ENCODE peak calls at places on chromosomes 2 and 18, in six cellular contexts. P is A549, N is cardiac muscle cell, J is AG04450, X is astrocyte of the cerebellum, I is WTC11. G is an unnamed sample.

GRCh38 chr2:10221976-10222870 is 80.5 kb upstream of the HPCAL1 start:
- DNase-seq in P (no peak), N (no peak), J (no peak), X (no peak), I (no peak), G (no peak)

GRCh38 chr2:54559593-54560145 is 103.5 kb downstream of the SPTBN1 start:
- DNase-seq in P (peak; percentile 57), N (peak; percentile 88), J (no peak), X (no peak), I (no peak), G (no peak)

GRCh38 chr2:126644630-126645191 is 11.2 kb upstream of the GYPC start:
- DNase-seq in P (no peak), N (no peak), J (no peak), X (no peak), I (no peak), G (no peak)

GRCh38 chr2:165876269-165876668 is 77.3 kb downstream of the TTC21B start:
- DNase-seq in P (no peak), N (no peak), J (no peak), X (no peak), I (no peak), G (no peak)

GRCh38 chr18:78612801-78613200 is 366.8 kb upstream of the SALL3 start:
- DNase-seq in P (no peak), N (no peak), J (no peak), X (no peak), I (no peak), G (no peak)

GRCh38 chr2:147460140-147460539 is 384.7 kb upstream of the ACVR2A start:
- DNase-seq in P (no peak), N (peak; percentile 72), J (no peak), X (no peak), I (no peak), G (no peak)

GRCh38 chr2:219079417-219079816 is 18.7 kb upstream of the IHH start:
- DNase-seq in P (no peak), N (peak; percentile 44), J (no peak), X (no peak), I (no peak), G (no peak)

GRCh38 chr2:196324212-196324611 is 152.8 kb upstream of the STK17B start:
- DNase-seq in P (no peak), N (peak; percentile 32), J (no peak), X (no peak), I (no peak), G (no peak)

GRCh38 chr2:1860931-1861330 is 116.6 kb upstream of the PXDN start:
- DNase-seq in P (no peak), N (no peak), J (no peak), X (no peak), I (no peak), G (no peak)

GRCh38 chr2:751474-751873 is 74.3 kb upstream of the TMEM18 start:
- DNase-seq in P (no peak), N (no peak), J (no peak), X (no peak), I (no peak), G (no peak)

GRCh38 chr2:205934443-205934842 is 151.5 kb downstream of the INO80D start:
- DNase-seq in P (peak; percentile 31), N (peak; percentile 9), J (no peak), X (no peak), I (no peak), G (no peak)
- TF ChIP-seq CTCF in P (no peak), N (peak; percentile 19), J (peak; percentile 31), X (no peak), I (no peak), G (no peak)

GRCh38 chr18:36620801-36621200 is 208.0 kb downstream of the TPGS2 start:
- DNase-seq in P (no peak), N (peak; percentile 22), J (no peak), X (no peak), I (no peak), G (no peak)
- TF ChIP-seq CTCF in P (no peak), N (peak; percentile 9), J (no peak), X (no peak), I (no peak), G (no peak)

GRCh38 chr2:74530239-74531161 is 767 bp downstream of the HTRA2 start:
- DNase-seq in P (peak; percentile 64), N (peak; percentile 54), J (no peak), X (no peak), I (peak; percentile 30), G (no peak)

GRCh38 chr2:74533464-74533863 is 3.7 kb downstream of the HTRA2 start:
- DNase-seq in P (no peak), N (no peak), J (no peak), X (no peak), I (no peak), G (no peak)

GRCh38 chr2:74534411-74534810 is 4.7 kb downstream of the HTRA2 start:
- DNase-seq in P (no peak), N (no peak), J (no peak), X (no peak), I (no peak), G (no peak)

GRCh38 chr2:74531666-74532065 is 1.9 kb downstream of the HTRA2 start:
- DNase-seq in P (no peak), N (no peak), J (no peak), X (no peak), I (no peak), G (no peak)

DNA sequence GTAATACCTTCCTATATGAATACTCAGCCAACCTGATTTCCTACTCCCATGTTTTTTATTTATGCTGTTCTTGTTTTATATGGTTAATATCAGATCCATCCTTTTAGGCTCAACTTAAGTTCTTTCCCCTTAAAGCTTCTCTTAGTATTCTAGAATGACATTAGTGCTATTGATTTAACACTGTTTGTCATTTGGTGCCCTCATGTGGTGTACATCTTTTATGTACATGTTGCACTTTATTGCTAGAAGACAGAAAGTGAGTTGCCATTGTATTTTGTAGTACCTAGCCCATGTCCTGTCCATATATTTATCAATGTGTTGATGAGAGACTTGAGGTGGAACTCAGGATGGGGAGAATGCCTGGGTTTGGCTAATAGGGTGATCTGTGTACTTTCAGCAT is 2.5 kb downstream of the HTRA2 start:
- DNase-seq in P (peak; percentile 55), N (peak; percentile 68), J (no peak), X (no peak), I (no peak), G (no peak)
- TF ChIP-seq CTCF in P (peak; percentile 70), N (peak; percentile 31), J (peak; percentile 31), X (no peak), I (no peak), G (no peak)

GRCh38 chr18:8685914-8686216 is 19.5 kb upstream of the MTCL1 start:
- DNase-seq in P (no peak), N (no peak), J (no peak), X (no peak), I (no peak), G (no peak)
- TF ChIP-seq CTCF in P (no peak), N (no peak), J (no peak), X (no peak), I (no peak), G (no peak)

GRCh38 chr18:26656944-26657536 is 108.7 kb upstream of the KCTD1 start:
- DNase-seq in P (peak; percentile 35), N (peak; percentile 81), J (peak; percentile 3), X (no peak), I (peak; percentile 69), G (peak; percentile 87)
- TF ChIP-seq CTCF in P (no peak), N (peak; percentile 39), J (peak; percentile 46), X (peak; percentile 42), I (no peak), G (no peak)

GRCh38 chr2:179898873-179899272 is 37.5 kb upstream of the ZNF385B start:
- DNase-seq in P (no peak), N (peak; percentile 48), J (no peak), X (peak; percentile 0), I (peak; percentile 67), G (no peak)
- TF ChIP-seq CTCF in P (peak; percentile 18), N (peak; percentile 47), J (peak; percentile 26), X (peak; percentile 35), I (peak; percentile 35), G (no peak)

GRCh38 chr2:26613241-26614204 is 27.6 kb downstream of the CIB4 start:
- DNase-seq in P (no peak), N (no peak), J (no peak), X (no peak), I (no peak), G (no peak)

GRCh38 chr2:26616032-26616863 is 24.9 kb downstream of the CIB4 start:
- DNase-seq in P (no peak), N (no peak), J (no peak), X (no peak), I (no peak), G (no peak)

GRCh38 chr2:26614205-26615128 is 26.7 kb downstream of the CIB4 start:
- DNase-seq in P (no peak), N (no peak), J (no peak), X (no peak), I (no peak), G (peak; percentile 51)

GRCh38 chr2:26616864-26617135 is 24.4 kb downstream of the CIB4 start:
- DNase-seq in P (no peak), N (no peak), J (no peak), X (no peak), I (no peak), G (no peak)

GRCh38 chr2:26615336-26616031 is 25.7 kb downstream of the CIB4 start:
- DNase-seq in P (no peak), N (no peak), J (no peak), X (no peak), I (peak; percentile 44), G (no peak)
- TF ChIP-seq CTCF in P (peak; percentile 47), N (peak; percentile 17), J (no peak), X (no peak), I (no peak), G (no peak)